ENCODE peak calls at places on chromosomes 5 and 9, in seven cellular contexts. B is BE2C, L is NB4, F is mesothelial cell of epicardium, S is fibroblast of pulmonary artery, I is progenitor cell of endocrine pancreas, K is BJ. J is an unnamed sample.

GRCh38 chr5:37867634-37868033 is 27.8 kb upstream of the GDNF start:
- DNase-seq in F (no peak), B (no peak), I (no peak), K (peak), S (peak), L (no peak), J (no peak)

GRCh38 chr9:72863456-72864094 is 89.3 kb downstream of the ALDH1A1 start:
- DNase-seq in L (no peak), I (no peak), K (no peak), F (no peak), B (no peak), S (no peak), J (no peak)

GRCh38 chr9:70485273-70485858 is 70.9 kb upstream of the KLF9 start:
- DNase-seq in I (no peak), F (no peak), K (no peak), L (no peak), B (no peak), S (peak), J (no peak)

GRCh38 chr5:173646684-173647083 is 30.2 kb upstream of the BOD1 start:
- DNase-seq in I (no peak), F (no peak), B (no peak), L (no peak), K (no peak), S (no peak), J (no peak)

GRCh38 chr9:18393340-18394130 is 80.4 kb upstream of the ADAMTSL1 start:
- DNase-seq in S (peak), F (no peak), L (peak), B (peak), I (no peak), K (peak), J (no peak)

GRCh38 chr5:143791848-143792701 is 19.9 kb upstream of the HMHB1 start:
- DNase-seq in S (peak), B (no peak), F (no peak), I (no peak), L (no peak), K (no peak), J (no peak)

GRCh38 chr5:90590-91547 is 1.1 kb upstream of the PLEKHG4B start:
- DNase-seq in F (no peak), K (no peak), B (no peak), L (no peak), S (peak), I (no peak), J (peak)

GRCh38 chr5:82526540-82526939 is 248.4 kb upstream of the RPS23 start:
- DNase-seq in I (no peak), K (no peak), S (peak), L (no peak), B (no peak), F (no peak), J (no peak)

GRCh38 chr9:17319822-17320221 is 185.0 kb downstream of the CNTLN start:
- DNase-seq in S (no peak), K (no peak), B (no peak), L (no peak), I (no peak), F (no peak), J (no peak)

GRCh38 chr5:36946101-36946500 is 69.5 kb downstream of the NIPBL start:
- DNase-seq in I (no peak), L (no peak), K (no peak), F (no peak), S (no peak), B (no peak), J (no peak)

GRCh38 chr9:129102095-129102525 is 8.5 kb downstream of the CRAT start:
- DNase-seq in S (no peak), F (no peak), B (no peak), K (no peak), L (no peak), I (no peak), J (no peak)
- TF ChIP-seq CTCF in S (no peak), F (no peak), B (no peak), K (no peak), L (no peak), I (no peak), J (no peak)

GRCh38 chr5:170426149-170426767 is 37.1 kb upstream of the KCNMB1 start:
- DNase-seq in B (no peak), S (no peak), L (no peak), K (no peak), I (no peak), F (no peak), J (no peak)
- TF ChIP-seq CTCF in B (peak), S (no peak), L (peak), K (no peak), I (no peak), F (no peak), J (peak)

GRCh38 chr9:113582698-113583200 is 119.2 kb downstream of the RGS3 start:
- DNase-seq in S (no peak), L (no peak), B (no peak), F (no peak), K (no peak), I (no peak), J (no peak)

GRCh38 chr9:113580954-113581311 is 117.4 kb downstream of the RGS3 start:
- DNase-seq in I (no peak), K (no peak), L (no peak), F (no peak), B (no peak), S (no peak), J (no peak)

GRCh38 chr9:113580041-113580953 is 116.8 kb downstream of the RGS3 start:
- DNase-seq in I (no peak), S (peak), K (no peak), B (no peak), F (no peak), L (peak), J (no peak)

GRCh38 chr9:113583511-113584470 is 120.3 kb downstream of the RGS3 start:
- DNase-seq in B (no peak), S (no peak), K (no peak), F (no peak), I (no peak), L (no peak), J (peak)

GRCh38 chr9:113581865-113582697 is 118.6 kb downstream of the RGS3 start:
- DNase-seq in L (peak), S (peak), F (no peak), I (no peak), B (peak), K (no peak), J (peak)
- TF ChIP-seq CTCF in L (no peak), S (no peak), F (no peak), I (no peak), B (peak), K (peak), J (peak)

GRCh38 chr9:4299006-4299795 is 667 bp downstream of the GLIS3 start:
- DNase-seq in L (peak), B (no peak), F (peak), I (peak), S (peak), K (no peak), J (no peak)

GRCh38 chr9:4296217-4296616 is 3.7 kb downstream of the GLIS3 start:
- DNase-seq in F (no peak), I (no peak), S (no peak), K (no peak), L (no peak), B (no peak), J (no peak)

GRCh38 chr9:4297795-4298254 is 2.0 kb downstream of the GLIS3 start:
- DNase-seq in I (peak), F (peak), L (peak), B (no peak), S (peak), K (no peak), J (no peak)

GRCh38 chr9:4298255-4299005 is 1.4 kb downstream of the GLIS3 start:
- DNase-seq in B (no peak), I (peak), L (peak), K (no peak), F (no peak), S (no peak), J (no peak)

DNA sequence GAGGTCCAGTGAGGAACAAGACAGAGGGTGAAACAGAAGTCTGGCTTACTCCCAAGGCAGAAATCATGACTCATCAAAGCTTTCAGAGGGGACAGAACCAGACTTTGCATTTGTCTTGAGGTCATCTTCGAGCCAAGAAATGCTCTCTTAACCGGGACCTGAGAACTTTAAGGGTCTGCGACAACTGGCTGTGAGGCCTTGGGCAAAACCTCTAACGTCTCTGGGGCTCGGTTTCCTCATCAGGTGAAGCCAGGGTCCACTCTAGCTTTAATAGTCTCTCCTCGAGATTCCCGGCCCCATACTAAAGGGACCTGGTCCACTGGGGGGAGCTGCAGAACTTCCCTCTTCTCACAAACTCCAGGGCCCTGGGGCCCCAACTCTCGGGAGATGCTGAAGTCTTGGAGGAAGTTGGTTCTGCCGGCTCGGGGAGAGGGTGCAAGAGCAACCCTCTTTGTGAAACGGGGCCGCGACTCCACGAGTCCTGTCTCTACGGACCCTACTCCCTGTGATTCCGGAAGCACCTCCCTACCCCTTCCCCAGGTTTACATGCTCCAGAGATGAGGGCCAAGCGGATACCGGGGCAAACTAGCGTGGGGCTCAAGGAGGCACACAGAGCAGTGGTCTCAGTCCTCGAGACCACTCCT is 2.6 kb downstream of the GLIS3 start:
- DNase-seq in S (peak), I (no peak), K (no peak), B (no peak), F (no peak), L (peak), J (no peak)
- TF ChIP-seq CTCF in S (peak), I (peak), K (peak), B (no peak), F (no peak), L (peak), J (peak)

GRCh38 chr5:132822650-132823480 is 7.6 kb downstream of the SHROOM1 start:
- DNase-seq in F (peak), S (peak), L (no peak), I (peak), K (no peak), B (no peak), J (no peak)
- TF ChIP-seq CTCF in F (no peak), S (no peak), L (no peak), I (peak), K (no peak), B (no peak), J (no peak)

GRCh38 chr5:92885950-92886349 is 695.1 kb downstream of the NR2F1-AS1 start:
- DNase-seq in L (peak), F (no peak), S (no peak), K (no peak), B (peak), I (no peak), J (no peak)
- TF ChIP-seq CTCF in L (no peak), F (no peak), S (no peak), K (no peak), B (peak), I (peak), J (no peak)

DNA sequence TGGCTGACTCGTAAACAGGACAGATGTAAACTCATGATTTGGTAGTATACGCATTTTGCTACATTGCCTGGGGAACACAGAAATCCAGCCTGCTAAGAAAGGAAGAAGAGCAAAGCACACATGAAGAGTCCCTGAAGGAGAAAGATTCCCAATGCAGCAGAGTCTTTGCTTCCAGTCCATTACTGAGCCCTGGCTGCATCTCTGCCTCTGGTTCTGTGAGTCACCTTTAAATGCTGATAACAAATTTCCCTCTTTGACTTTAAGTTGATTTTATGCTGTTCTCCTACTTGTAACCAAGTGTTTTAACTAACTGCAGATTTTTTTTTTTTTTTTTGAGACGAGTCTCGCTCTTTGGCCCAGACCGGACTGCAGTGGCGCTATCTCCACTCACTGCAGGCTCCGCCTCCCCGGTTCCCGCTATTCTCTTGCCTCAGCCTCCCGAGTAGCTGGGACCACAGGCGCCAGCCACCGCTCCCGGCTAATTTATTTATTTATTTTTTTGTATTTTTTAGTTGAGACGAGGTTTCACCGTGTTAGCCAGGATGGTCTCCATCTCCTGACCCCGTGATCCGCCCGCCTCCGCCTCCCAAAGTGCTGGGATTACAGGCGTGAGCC is 8.5 kb upstream of the PRXL2C start:
- DNase-seq in F (no peak), S (peak), B (no peak), L (no peak), K (no peak), I (no peak), J (no peak)
- TF ChIP-seq CTCF in F (no peak), S (no peak), B (no peak), L (no peak), K (no peak), I (no peak), J (no peak)

GRCh38 chr5:131634666-131634995 is 398 bp downstream of the RAPGEF6 start:
- DNase-seq in B (peak), I (peak), F (peak), S (peak), K (no peak), L (peak), J (no peak)
- TF ChIP-seq CTCF in B (peak), I (peak), F (no peak), S (no peak), K (peak), L (no peak), J (peak)

DNA sequence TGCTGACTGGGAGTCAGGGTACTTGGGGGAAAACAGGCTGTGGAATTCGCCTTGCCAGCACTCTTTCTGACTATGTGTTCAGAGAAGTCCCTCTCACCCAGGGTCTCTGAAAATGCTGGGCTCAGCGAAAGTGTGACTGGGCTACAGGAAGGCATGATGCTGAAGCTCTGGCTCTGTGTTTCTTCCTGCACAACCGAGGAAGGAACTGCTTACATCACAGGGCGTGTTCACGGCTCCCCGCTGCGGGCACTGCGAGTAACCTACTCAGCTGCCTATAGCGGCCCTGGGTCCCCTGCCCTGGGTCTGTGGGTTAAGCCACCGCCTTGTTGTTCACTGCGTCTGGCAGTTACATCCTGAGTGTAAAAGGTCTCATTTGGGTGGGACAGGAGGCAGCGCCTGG is 222.4 kb upstream of the IRX4 start:
- DNase-seq in K (no peak), I (no peak), L (no peak), B (no peak), S (no peak), F (no peak), J (no peak)
- TF ChIP-seq CTCF in K (no peak), I (no peak), L (no peak), B (no peak), S (no peak), F (no peak), J (no peak)

GRCh38 chr5:35924122-35924949 is 14.1 kb downstream of the CAPSL start:
- DNase-seq in F (no peak), B (no peak), S (peak), I (no peak), K (peak), L (no peak), J (no peak)

GRCh38 chr5:35926389-35927051 is 11.9 kb downstream of the CAPSL start:
- DNase-seq in I (peak), F (no peak), K (no peak), B (peak), S (peak), L (peak), J (no peak)

GRCh38 chr5:35921930-35922329 is 16.5 kb downstream of the CAPSL start:
- DNase-seq in K (no peak), B (no peak), S (no peak), F (no peak), I (no peak), L (no peak), J (no peak)

GRCh38 chr5:35922468-35922867 is 16.0 kb downstream of the CAPSL start:
- DNase-seq in I (no peak), K (no peak), B (no peak), L (no peak), S (no peak), F (no peak), J (no peak)

GRCh38 chr5:35924950-35925722 is 13.3 kb downstream of the CAPSL start:
- DNase-seq in B (peak), F (peak), L (peak), K (peak), I (peak), S (peak), J (no peak)
- TF ChIP-seq CTCF in B (peak), F (peak), L (peak), K (peak), I (peak), S (peak), J (peak)

J was measured in chondrocyte.